ENCODE peak calls at places on chromosomes 7 and 10, in four cellular contexts. Z, R, I and U are unnamed samples.
A peak's percentile ranks its signal among the peaks of the same experiment; 100 is the strongest.

GRCh38 chr7:31487071-31487470 is 26.8 kb upstream of the ITPRID1 start:
- DNase-seq in R (no peak), I (no peak), Z (no peak), U (no peak)

GRCh38 chr7:79185605-79186004 is 267.9 kb downstream of the MAGI2 start:
- DNase-seq in R (no peak), I (no peak), Z (no peak), U (no peak)

GRCh38 chr7:77800158-77800557 is 1.6 kb downstream of the PHTF2 start:
- DNase-seq in I (no peak), Z (no peak), R (no peak), U (no peak)

GRCh38 chr10:60444494-60445064 is 54.9 kb upstream of the ANK3 start:
- DNase-seq in I (peak; percentile 30), R (no peak), Z (no peak), U (no peak)

GRCh38 chr10:29607576-29607975 is 27.2 kb downstream of the SVIL start:
- DNase-seq in I (no peak), R (no peak), Z (no peak), U (no peak)

GRCh38 chr7:41822259-41822658 is 119.4 kb upstream of the INHBA start:
- DNase-seq in I (no peak), R (no peak), Z (no peak), U (no peak)

GRCh38 chr7:40243076-40243475 is 108.3 kb downstream of the SUGCT start:
- DNase-seq in R (no peak), Z (no peak), I (no peak), U (no peak)

GRCh38 chr10:98517672-98518071 is 70.9 kb upstream of the HPS1 start:
- DNase-seq in I (no peak), R (no peak), Z (no peak), U (no peak)

GRCh38 chr7:381211-382117 is 91.5 kb downstream of the FOXL3 start:
- DNase-seq in I (no peak), R (no peak), Z (peak; percentile 8), U (no peak)

GRCh38 chr10:79339266-79339665 is 8.0 kb upstream of the PPIF start:
- DNase-seq in Z (no peak), I (no peak), R (no peak), U (no peak)

GRCh38 chr10:60099998-60100747 is 193.8 kb upstream of the CCDC6 start:
- DNase-seq in I (peak; percentile 60), Z (no peak), R (no peak), U (no peak)

GRCh38 chr10:56231436-56231835 is 129.6 kb downstream of the ZWINT start:
- DNase-seq in I (no peak), R (no peak), Z (no peak), U (no peak)

GRCh38 chr7:147978651-147979050 is 611.9 kb upstream of the C7orf33 start:
- DNase-seq in Z (no peak), R (no peak), I (no peak), U (no peak)

GRCh38 chr7:31497501-31497900 is 16.4 kb upstream of the ITPRID1 start:
- DNase-seq in R (no peak), I (no peak), Z (no peak), U (no peak)

GRCh38 chr7:117427258-117427701 is at the start of gene ASZ1:
- DNase-seq in Z (no peak), I (no peak), R (no peak), U (no peak)

GRCh38 chr10:129964611-129965417 is 740 bp upstream of the EBF3 start:
- DNase-seq in R (no peak), Z (no peak), I (no peak), U (no peak)

GRCh38 chr10:123858907-123859650 is 32.5 kb downstream of the CPXM2 start:
- DNase-seq in Z (no peak), R (no peak), I (peak; percentile 27), U (peak; percentile 27)

GRCh38 chr7:111654414-111654813 is 92.1 kb upstream of the IMMP2L start:
- DNase-seq in I (no peak), Z (no peak), R (no peak), U (no peak)

GRCh38 chr10:62584726-62585125 is 210.6 kb downstream of the ZNF365 start:
- DNase-seq in R (no peak), I (no peak), Z (no peak), U (no peak)

GRCh38 chr10:71830726-71831125 is 20.3 kb downstream of the PSAP start:
- DNase-seq in Z (no peak), I (no peak), R (no peak), U (no peak)

GRCh38 chr7:152000191-152000590 is 25.3 kb upstream of the GALNT11 start:
- DNase-seq in I (no peak), Z (no peak), R (no peak), U (no peak)